ENCODE peak calls at places on chromosomes 12 and 14, in six cellular contexts. One of them, this sample, is unnamed.

GRCh38 chr14:61489932-61490331 is 168.6 kb downstream of the PRKCH start:
- DNase-seq in T-cell: no peak
- DNase-seq in neural crest cell: no peak
- DNase-seq in CD4-positive, CD25-positive, alpha-beta regulatory T cell: no peak
- DNase-seq in activated CD4-positive, alpha-beta T cell treated with anti-CD3 and anti-CD28 coated beads, Interleukin-2, amount 50 U/mL, for 1 hour: no peak
- DNase-seq in CD8-positive, alpha-beta T cell: no peak
- DNase-seq in this sample: no peak

GRCh38 chr12:65824314-65824563 is at the start of gene HMGA2:
- DNase-seq in CD4-positive, CD25-positive, alpha-beta regulatory T cell: no peak
- DNase-seq in activated CD4-positive, alpha-beta T cell treated with anti-CD3 and anti-CD28 coated beads, Interleukin-2, amount 50 U/mL, for 1 hour: no peak
- DNase-seq in T-cell: no peak
- DNase-seq in CD8-positive, alpha-beta T cell: no peak
- DNase-seq in neural crest cell: peak
- DNase-seq in this sample: no peak

GRCh38 chr12:123231931-123232330 is 1.0 kb downstream of the MPHOSPH9 start:
- DNase-seq in T-cell: no peak
- DNase-seq in CD4-positive, CD25-positive, alpha-beta regulatory T cell: no peak
- DNase-seq in activated CD4-positive, alpha-beta T cell treated with anti-CD3 and anti-CD28 coated beads, Interleukin-2, amount 50 U/mL, for 1 hour: no peak
- DNase-seq in CD8-positive, alpha-beta T cell: no peak
- DNase-seq in neural crest cell: no peak
- DNase-seq in this sample: no peak

GRCh38 chr14:83251402-83251801 is 1717.7 kb upstream of the SEL1L start:
- DNase-seq in T-cell: no peak
- DNase-seq in CD4-positive, CD25-positive, alpha-beta regulatory T cell: no peak
- DNase-seq in neural crest cell: no peak
- DNase-seq in CD8-positive, alpha-beta T cell: no peak
- DNase-seq in activated CD4-positive, alpha-beta T cell treated with anti-CD3 and anti-CD28 coated beads, Interleukin-2, amount 50 U/mL, for 1 hour: no peak
- DNase-seq in this sample: no peak

GRCh38 chr12:89160716-89161123 is 191.6 kb downstream of the DUSP6 start:
- DNase-seq in CD4-positive, CD25-positive, alpha-beta regulatory T cell: no peak
- DNase-seq in neural crest cell: no peak
- DNase-seq in T-cell: no peak
- DNase-seq in CD8-positive, alpha-beta T cell: no peak
- DNase-seq in activated CD4-positive, alpha-beta T cell treated with anti-CD3 and anti-CD28 coated beads, Interleukin-2, amount 50 U/mL, for 1 hour: no peak
- DNase-seq in this sample: peak

GRCh38 chr12:109744991-109745942 is 31.6 kb downstream of the FAM222A start:
- DNase-seq in T-cell: no peak
- DNase-seq in neural crest cell: no peak
- DNase-seq in CD4-positive, CD25-positive, alpha-beta regulatory T cell: no peak
- DNase-seq in CD8-positive, alpha-beta T cell: no peak
- DNase-seq in activated CD4-positive, alpha-beta T cell treated with anti-CD3 and anti-CD28 coated beads, Interleukin-2, amount 50 U/mL, for 1 hour: no peak
- DNase-seq in this sample: no peak

GRCh38 chr14:105987563-105987962 is 461.2 kb downstream of the TMEM121 start:
- DNase-seq in neural crest cell: no peak
- DNase-seq in CD8-positive, alpha-beta T cell: no peak
- DNase-seq in activated CD4-positive, alpha-beta T cell treated with anti-CD3 and anti-CD28 coated beads, Interleukin-2, amount 50 U/mL, for 1 hour: no peak
- DNase-seq in CD4-positive, CD25-positive, alpha-beta regulatory T cell: no peak
- DNase-seq in T-cell: no peak
- DNase-seq in this sample: no peak

GRCh38 chr14:103871596-103872480 is 24.5 kb upstream of the PPP1R13B start:
- DNase-seq in activated CD4-positive, alpha-beta T cell treated with anti-CD3 and anti-CD28 coated beads, Interleukin-2, amount 50 U/mL, for 1 hour: peak
- DNase-seq in CD4-positive, CD25-positive, alpha-beta regulatory T cell: peak
- DNase-seq in CD8-positive, alpha-beta T cell: peak
- DNase-seq in neural crest cell: no peak
- DNase-seq in T-cell: peak
- DNase-seq in this sample: peak

GRCh38 chr14:30417121-30417520 is 141.8 kb upstream of the G2E3 start:
- DNase-seq in CD8-positive, alpha-beta T cell: no peak
- DNase-seq in CD4-positive, CD25-positive, alpha-beta regulatory T cell: no peak
- DNase-seq in T-cell: no peak
- DNase-seq in neural crest cell: no peak
- DNase-seq in activated CD4-positive, alpha-beta T cell treated with anti-CD3 and anti-CD28 coated beads, Interleukin-2, amount 50 U/mL, for 1 hour: no peak
- DNase-seq in this sample: no peak

This sample was measured in naive B cell.